ENCODE peak calls at places on chromosomes 16 and 17, in five cellular contexts. J is putamen; H is CD4-positive, CD25-positive, alpha-beta regulatory T cell; S is stimulated activated CD8-positive, alpha-beta memory T cell treated with anti-CD3 and anti-CD28 coated beads, Interleukin-7, amount 100 ng/mL, for 1 hour; P is mammary epithelial cell. T is an unnamed sample.

GRCh38 chr17:78103311-78103710 is 25.2 kb downstream of the TMC6 start:
- DNase-seq in H (no peak), J (no peak), S (no peak), P (no peak), T (no peak)

GRCh38 chr17:63436523-63437110 is 9.5 kb downstream of the CYB561 start:
- DNase-seq in J (no peak), S (no peak), H (no peak), P (no peak), T (no peak)

GRCh38 chr17:27336217-27336616 is 42.3 kb downstream of the WSB1 start:
- DNase-seq in S (no peak), H (no peak), P (no peak), J (no peak), T (no peak)

GRCh38 chr17:63470116-63470515 is 6.7 kb upstream of the ACE start:
- DNase-seq in H (no peak), J (no peak), P (no peak), S (no peak), T (no peak)

GRCh38 chr17:38982858-38983746 is 15.9 kb upstream of the FBXO47 start:
- DNase-seq in P (peak; percentile 38), J (peak; percentile 37), H (peak; percentile 77), S (no peak), T (peak; percentile 10)

GRCh38 chr17:79072544-79072943 is 2.1 kb upstream of the ENGASE start:
- DNase-seq in S (no peak), P (no peak), J (no peak), H (no peak), T (no peak)

GRCh38 chr16:15643453-15644305 is 725 bp upstream of the MARF1 start:
- DNase-seq in P (no peak), H (peak; percentile 77), J (no peak), S (no peak), T (peak; percentile 54)

GRCh38 chr16:65312071-65312470 is 190.2 kb upstream of the CDH11 start:
- DNase-seq in J (no peak), H (no peak), P (no peak), S (no peak), T (no peak)

GRCh38 chr16:55701442-55702319 is 45.9 kb downstream of the SLC6A2 start:
- DNase-seq in S (no peak), H (peak; percentile 30), J (no peak), P (peak; percentile 38), T (no peak)

GRCh38 chr16:4172070-4172469 is 55.8 kb upstream of the ADCY9 start:
- DNase-seq in H (no peak), J (no peak), P (peak; percentile 9), S (no peak), T (no peak)

GRCh38 chr16:31213877-31214704 is at the start of gene TRIM72:
- DNase-seq in P (no peak), H (no peak), J (no peak), S (no peak), T (no peak)

GRCh38 chr17:28346746-28347246 is 10.5 kb downstream of the POLDIP2 start:
- DNase-seq in H (no peak), J (no peak), P (no peak), S (no peak), T (no peak)

GRCh38 chr17:49610883-49611584 is 35.4 kb downstream of the NXPH3 start:
- DNase-seq in P (no peak), S (no peak), J (no peak), H (no peak), T (no peak)

GRCh38 chr17:82402865-82403264 is 15.3 kb upstream of the HEXD start:
- DNase-seq in J (no peak), P (no peak), H (no peak), S (no peak), T (no peak)

GRCh38 chr16:4213721-4214120 is 28.2 kb downstream of the SRL start:
- DNase-seq in P (no peak), H (no peak), S (no peak), J (no peak), T (no peak)

GRCh38 chr16:76474048-76474447 is 196.8 kb downstream of the CNTNAP4 start:
- DNase-seq in H (no peak), S (no peak), J (no peak), P (no peak), T (no peak)

GRCh38 chr17:57956311-57957119 is 1.3 kb upstream of the CUEDC1 start:
- DNase-seq in S (peak; percentile 24), J (no peak), H (peak; percentile 64), P (no peak), T (no peak)

GRCh38 chr16:85329999-85330693 is 217.9 kb upstream of the CIBAR2 start:
- DNase-seq in H (no peak), S (no peak), P (no peak), J (no peak), T (no peak)

GRCh38 chr17:76385892-76386786 is 1.7 kb downstream of the SPHK1 start:
- DNase-seq in J (no peak), S (peak; percentile 69), H (peak; percentile 85), P (peak; percentile 74), T (no peak)

GRCh38 chr17:76498886-76499667 is 2.1 kb downstream of the RHBDF2 start:
- DNase-seq in S (no peak), H (no peak), P (peak; percentile 40), J (no peak), T (no peak)

GRCh38 chr16:89268585-89268984 is 51.1 kb downstream of the ZNF778 start:
- DNase-seq in P (no peak), J (no peak), H (no peak), S (no peak), T (no peak)

GRCh38 chr16:22719945-22720344 is 94.0 kb upstream of the HS3ST2 start:
- DNase-seq in S (no peak), J (no peak), H (no peak), P (no peak), T (no peak)

GRCh38 chr17:3526491-3526890 is 31.1 kb downstream of the TRPV3 start:
- DNase-seq in H (no peak), S (no peak), P (no peak), J (no peak), T (no peak)

GRCh38 chr17:81858170-81858966 is 2.0 kb downstream of the P4HB start:
- DNase-seq in P (no peak), H (no peak), J (no peak), S (no peak), T (no peak)

GRCh38 chr16:86975445-86975844 is 341.7 kb downstream of the C16orf95 start:
- DNase-seq in S (no peak), P (peak; percentile 60), H (no peak), J (no peak), T (no peak)

T was measured in cerebellar nuclear complex.